ENCODE peak calls at places on chromosomes 2 and 18, in ten cellular contexts. V is IMR-90, B is heart left ventricle, X is uterus, N is spleen, P is heart right ventricle, M is lower lobe of right lung, Q is aorta, T is A549, F is transverse colon. D is an unnamed sample.

GRCh38 chr18:56748698-56749268 is 97.6 kb downstream of the WDR7 start:
- DNase-seq in V (peak; percentile 57), B (no peak), X (no peak), N (no peak), P (peak; percentile 6), M (no peak), Q (no peak), T (peak; percentile 23), F (no peak), D (no peak)

GRCh38 chr2:63050916-63051794 is 525 bp downstream of the OTX1 start:
- DNase-seq in V (no peak), B (no peak), X (no peak), N (no peak), P (no peak), M (no peak), Q (no peak), T (no peak), F (no peak), D (peak; percentile 51)

GRCh38 chr2:172087191-172087779 is 2.0 kb downstream of the DLX1 start:
- DNase-seq in V (no peak), B (no peak), X (no peak), N (no peak), P (no peak), M (no peak), Q (peak; percentile 55), T (no peak), F (no peak), D (no peak)

GRCh38 chr2:19750136-19750535 is 151.6 kb downstream of the TTC32 start:
- DNase-seq in V (no peak), B (no peak), X (no peak), N (no peak), P (no peak), M (no peak), Q (no peak), T (no peak), F (no peak), D (no peak)

GRCh38 chr2:10828346-10828745 is 15.8 kb upstream of the PDIA6 start:
- DNase-seq in V (no peak), B (no peak), X (no peak), N (peak; percentile 79), P (no peak), M (no peak), Q (no peak), T (no peak), F (no peak), D (no peak)

GRCh38 chr2:151616760-151617339 is 117.4 kb downstream of the NEB start:
- DNase-seq in V (no peak), B (no peak), X (no peak), N (no peak), P (no peak), M (no peak), Q (no peak), T (no peak), F (no peak), D (no peak)

GRCh38 chr2:105952131-105952530 is 207.4 kb downstream of the NCK2 start:
- DNase-seq in V (no peak), B (no peak), X (no peak), N (no peak), P (no peak), M (no peak), Q (no peak), T (no peak), F (no peak), D (no peak)

GRCh38 chr18:8319798-8320477 is 289.3 kb upstream of the RAB12 start:
- DNase-seq in V (peak; percentile 78), B (no peak), X (no peak), N (no peak), P (no peak), M (no peak), Q (no peak), T (no peak), F (no peak), D (no peak)

GRCh38 chr2:150483532-150483931 is 3.9 kb downstream of the RND3 start:
- DNase-seq in V (no peak), B (no peak), X (no peak), N (no peak), P (no peak), M (no peak), Q (no peak), T (no peak), F (no peak), D (no peak)

GRCh38 chr2:150482667-150483260 is 4.7 kb downstream of the RND3 start:
- DNase-seq in V (peak; percentile 18), B (no peak), X (no peak), N (no peak), P (no peak), M (no peak), Q (no peak), T (no peak), F (no peak), D (no peak)

GRCh38 chr2:150484461-150484931 is 3.0 kb downstream of the RND3 start:
- DNase-seq in V (peak; percentile 42), B (no peak), X (no peak), N (no peak), P (no peak), M (no peak), Q (no peak), T (no peak), F (no peak), D (no peak)

GRCh38 chr2:150485114-150485870 is 2.2 kb downstream of the RND3 start:
- DNase-seq in V (peak; percentile 53), B (peak; percentile 86), X (peak; percentile 53), N (peak; percentile 71), P (peak; percentile 75), M (peak; percentile 83), Q (peak; percentile 90), T (peak; percentile 80), F (peak; percentile 89), D (peak; percentile 33)

DNA sequence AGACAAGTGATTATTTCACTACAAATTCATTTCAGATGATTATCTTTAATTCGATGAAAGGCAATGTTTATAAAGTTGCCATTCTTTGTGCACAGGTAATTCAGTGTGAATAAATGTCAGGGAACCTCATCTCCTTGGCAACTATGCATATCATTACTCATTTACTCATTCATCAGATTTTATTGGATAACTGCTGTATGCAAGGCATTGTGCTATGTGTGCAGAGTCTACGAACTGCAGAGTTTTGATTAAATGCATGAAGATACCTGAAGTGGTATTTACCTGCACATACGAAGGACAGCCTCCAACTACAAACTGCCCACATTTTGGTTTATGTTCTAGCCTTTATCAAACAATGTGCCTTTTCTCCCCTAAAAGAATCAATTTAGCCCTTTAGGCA is 3.5 kb downstream of the RND3 start:
- DNase-seq in V (no peak), B (no peak), X (no peak), N (no peak), P (no peak), M (no peak), Q (no peak), T (no peak), F (no peak), D (no peak)
- H3K4me1 ChIP-seq in V (peaks cover 3% of the 10 kb centered on the region), B (peaks cover 47% of the 10 kb centered on the region), X (peaks cover 3% of the 10 kb centered on the region), N (peaks cover 15% of the 10 kb centered on the region), P (peaks cover 43% of the 10 kb centered on the region), M (peaks cover 39% of the 10 kb centered on the region), Q (peaks cover 19% of the 10 kb centered on the region), T (peaks cover 59% of the 10 kb centered on the region), F (peaks cover 13% of the 10 kb centered on the region), D (peaks cover 1% of the 10 kb centered on the region)

GRCh38 chr2:2739231-2739795 is 408.2 kb upstream of the MYT1L start:
- DNase-seq in V (no peak), B (no peak), X (no peak), N (peak; percentile 40), P (no peak), M (no peak), Q (no peak), T (no peak), F (no peak), D (no peak)
- H3K4me1 ChIP-seq in V (no peaks in the 10 kb centered on the region), B (no peaks in the 10 kb centered on the region), X (no peaks in the 10 kb centered on the region), N (no peaks in the 10 kb centered on the region), P (no peaks in the 10 kb centered on the region), M (no peaks in the 10 kb centered on the region), Q (no peaks in the 10 kb centered on the region), T (no peaks in the 10 kb centered on the region), F (no peaks in the 10 kb centered on the region), D (peaks cover 3% of the 10 kb centered on the region)

GRCh38 chr2:27956895-27957294 is 66.4 kb downstream of the BABAM2 start:
- DNase-seq in V (peak; percentile 81), B (no peak), X (no peak), N (no peak), P (no peak), M (no peak), Q (no peak), T (no peak), F (no peak), D (no peak)

GRCh38 chr2:27960237-27960912 is 69.8 kb downstream of the BABAM2 start:
- DNase-seq in V (peak; percentile 93), B (no peak), X (no peak), N (no peak), P (no peak), M (no peak), Q (no peak), T (no peak), F (no peak), D (no peak)

GRCh38 chr2:27955762-27956161 is 65.2 kb downstream of the BABAM2 start:
- DNase-seq in V (peak; percentile 11), B (no peak), X (no peak), N (no peak), P (no peak), M (no peak), Q (no peak), T (no peak), F (no peak), D (no peak)

GRCh38 chr2:27959496-27959895 is 69.0 kb downstream of the BABAM2 start:
- DNase-seq in V (peak; percentile 50), B (no peak), X (peak; percentile 77), N (no peak), P (peak; percentile 53), M (no peak), Q (no peak), T (peak; percentile 71), F (peak; percentile 29), D (no peak)

GRCh38 chr2:27958711-27959378 is 68.3 kb downstream of the BABAM2 start:
- DNase-seq in V (peak; percentile 23), B (no peak), X (no peak), N (no peak), P (no peak), M (no peak), Q (no peak), T (no peak), F (no peak), D (no peak)
- H3K4me1 ChIP-seq in V (peaks cover 19% of the 10 kb centered on the region), B (peaks cover 49% of the 10 kb centered on the region), X (peaks cover 6% of the 10 kb centered on the region), N (peaks cover 58% of the 10 kb centered on the region), P (peaks cover 42% of the 10 kb centered on the region), M (peaks cover 63% of the 10 kb centered on the region), Q (peaks cover 11% of the 10 kb centered on the region), T (peaks cover 87% of the 10 kb centered on the region), F (peaks cover 8% of the 10 kb centered on the region), D (peaks cover 3% of the 10 kb centered on the region)

DNA sequence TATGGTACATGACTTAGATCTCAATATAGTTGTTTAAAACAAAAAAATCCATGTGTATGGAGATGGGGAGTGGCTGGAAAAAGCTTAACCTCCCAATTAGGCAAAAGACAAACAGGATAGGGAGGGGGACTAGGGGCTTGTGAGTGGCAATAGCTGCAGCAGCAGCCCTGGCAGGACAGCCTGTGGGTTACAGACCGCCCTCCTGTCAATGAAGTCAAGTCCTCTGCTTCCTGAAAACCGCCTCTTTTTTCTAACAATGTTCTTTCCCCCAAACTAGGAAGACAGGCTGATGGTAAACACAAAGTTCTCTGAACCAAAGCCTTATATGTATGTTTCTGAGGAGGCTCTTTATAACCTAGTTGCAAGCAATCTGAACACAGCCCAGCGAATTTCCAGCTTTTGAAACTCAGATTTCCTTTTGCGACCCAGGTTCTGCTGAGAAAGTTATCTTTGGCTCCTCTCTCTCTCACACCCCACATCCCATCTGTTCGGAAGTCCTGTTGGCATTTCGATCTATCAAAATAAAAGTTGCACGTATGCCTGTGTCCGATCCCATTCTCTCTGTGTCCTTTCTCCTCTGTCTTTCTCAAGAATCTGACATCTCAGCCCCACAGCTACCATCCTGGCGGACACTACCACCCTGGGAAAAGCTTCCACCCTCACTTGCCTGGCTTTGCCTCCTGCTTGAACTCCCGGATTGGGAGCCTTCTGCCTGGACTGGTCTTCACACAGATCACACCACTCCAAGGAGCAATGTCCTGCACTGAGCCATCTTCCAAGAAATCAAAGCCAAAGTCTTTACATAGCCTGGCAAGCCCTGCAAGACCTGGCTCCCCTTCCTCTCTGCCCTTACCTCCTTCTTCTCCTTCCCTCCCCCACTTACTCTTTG is 10.1 kb downstream of the ATP8B1 start:
- DNase-seq in V (no peak), B (no peak), X (no peak), N (no peak), P (no peak), M (no peak), Q (no peak), T (no peak), F (no peak), D (no peak)
- H3K4me1 ChIP-seq in V (peaks cover 36% of the 10 kb centered on the region), B (peaks cover 54% of the 10 kb centered on the region), X (no peaks in the 10 kb centered on the region), N (no peaks in the 10 kb centered on the region), P (peaks cover 64% of the 10 kb centered on the region), M (peaks cover 48% of the 10 kb centered on the region), Q (peaks cover 10% of the 10 kb centered on the region), T (peaks cover 68% of the 10 kb centered on the region), F (peaks cover 16% of the 10 kb centered on the region), D (peaks cover 3% of the 10 kb centered on the region)